ENCODE peak calls at places on chromosomes 7 and 10, in five cellular contexts. V, E, P, I and U are unnamed samples.

GRCh38 chr7:155788616-155789000 is 23.7 kb downstream of the SHH start:
- DNase-seq in V (no peak), I (no peak), P (no peak), E (no peak), U (no peak)

GRCh38 chr7:131238260-131238940 is 89.3 kb upstream of the MKLN1 start:
- DNase-seq in E (peak; percentile 83), P (no peak), I (no peak), V (no peak), U (no peak)

GRCh38 chr7:153682628-153683027 is 369.6 kb upstream of the DPP6 start:
- DNase-seq in V (no peak), E (no peak), I (no peak), P (no peak), U (no peak)

GRCh38 chr10:74510594-74510993 is 315.8 kb upstream of the KAT6B start:
- DNase-seq in E (no peak), I (no peak), P (no peak), V (no peak), U (no peak)

GRCh38 chr7:124856299-124856888 is 73.2 kb downstream of the POT1 start:
- DNase-seq in I (no peak), P (no peak), V (no peak), E (peak; percentile 49), U (peak; percentile 37)

GRCh38 chr10:103968441-103969391 is 1.8 kb downstream of the SLK start:
- DNase-seq in E (peak; percentile 32), P (no peak), I (no peak), V (no peak), U (peak; percentile 10)

GRCh38 chr7:135385209-135385608 is 124.7 kb downstream of the CNOT4 start:
- DNase-seq in E (peak; percentile 19), P (no peak), I (no peak), V (no peak), U (no peak)

GRCh38 chr10:71742301-71743098 is 22.9 kb upstream of the C10orf105 start:
- DNase-seq in P (no peak), V (no peak), E (no peak), I (no peak), U (no peak)

GRCh38 chr7:131553906-131554305 is 2.5 kb downstream of the PODXL start:
- DNase-seq in P (no peak), E (no peak), V (no peak), I (no peak), U (no peak)

GRCh38 chr10:49108656-49109055 is 6.7 kb downstream of the VSTM4 start:
- DNase-seq in E (no peak), P (no peak), V (no peak), I (no peak), U (no peak)